ENCODE peak calls at places on chromosomes 5 and 9, in nine cellular contexts. O is SJSA1, J is activated T-cell treated with anti-CD3 and anti-CD28 coated beads for 4 hours, N is lower leg skin, Q is breast epithelium, H is NAMALWA, I is left colon, V is progenitor cell of endocrine pancreas, K is heart right ventricle. C is an unnamed sample.

GRCh38 chr9:90894956-90895687 is 93.5 kb downstream of the SYK start:
- DNase-seq in O (no peak), J (no peak), N (peak), Q (no peak), H (peak), I (no peak), V (no peak), K (no peak), C (no peak)

GRCh38 chr5:132099073-132099748 is 25.6 kb downstream of the CSF2 start:
- DNase-seq in O (no peak), J (no peak), N (no peak), Q (no peak), H (peak), I (no peak), V (no peak), K (no peak), C (no peak)

GRCh38 chr9:79657891-79658290 is 86.1 kb downstream of the TLE4 start:
- DNase-seq in O (no peak), J (no peak), N (no peak), Q (no peak), H (no peak), I (no peak), V (no peak), K (no peak), C (no peak)

GRCh38 chr9:92759990-92760893 is 4.4 kb downstream of the BICD2 start:
- DNase-seq in O (no peak), J (no peak), N (peak), Q (no peak), H (no peak), I (peak), V (no peak), K (peak), C (no peak)

GRCh38 chr9:3401556-3401955 is 124.2 kb downstream of the RFX3 start:
- DNase-seq in O (no peak), J (no peak), N (no peak), Q (no peak), H (no peak), I (no peak), V (no peak), K (no peak), C (no peak)

GRCh38 chr5:112390327-112390726 is 28.8 kb downstream of the EPB41L4A start:
- DNase-seq in O (no peak), J (no peak), N (no peak), Q (no peak), H (no peak), I (peak), V (peak), K (no peak), C (no peak)

GRCh38 chr5:93736284-93736683 is 5.1 kb downstream of the POU5F2 start:
- DNase-seq in O (no peak), J (no peak), N (no peak), Q (no peak), H (no peak), I (no peak), V (no peak), K (no peak), C (no peak)

GRCh38 chr5:64861281-64861680 is 92.6 kb downstream of the CWC27 start:
- DNase-seq in O (no peak), J (no peak), N (no peak), Q (no peak), H (no peak), I (no peak), V (no peak), K (no peak), C (no peak)

GRCh38 chr9:126419475-126419874 is 92.8 kb downstream of the MVB12B start:
- DNase-seq in O (no peak), J (no peak), N (no peak), Q (no peak), H (no peak), I (no peak), V (no peak), K (no peak), C (no peak)

GRCh38 chr5:53560028-53560427 is 411 bp upstream of the NDUFS4 start:
- DNase-seq in O (no peak), J (no peak), N (no peak), Q (no peak), H (no peak), I (no peak), V (no peak), K (no peak), C (no peak)

GRCh38 chr5:130496215-130496614 is 592.0 kb downstream of the CHSY3 start:
- DNase-seq in O (no peak), J (no peak), N (no peak), Q (no peak), H (no peak), I (no peak), V (no peak), K (no peak), C (no peak)

GRCh38 chr9:336039-336438 is 121.4 kb downstream of the DOCK8 start:
- DNase-seq in O (peak), J (no peak), N (no peak), Q (no peak), H (no peak), I (no peak), V (peak), K (no peak), C (no peak)

GRCh38 chr9:99445377-99445891 is 223.4 kb downstream of the SEC61B start:
- DNase-seq in O (peak), J (no peak), N (peak), Q (no peak), H (no peak), I (no peak), V (no peak), K (peak), C (no peak)

GRCh38 chr5:150607105-150607504 is 33.4 kb upstream of the SYNPO start:
- DNase-seq in O (no peak), J (no peak), N (no peak), Q (no peak), H (no peak), I (no peak), V (no peak), K (no peak), C (no peak)

GRCh38 chr9:88034964-88035363 is 60.6 kb upstream of the CDK20 start:
- DNase-seq in O (no peak), J (no peak), N (no peak), Q (no peak), H (no peak), I (no peak), V (no peak), K (no peak), C (no peak)

GRCh38 chr5:32228816-32229215 is 54.7 kb upstream of the GOLPH3 start:
- DNase-seq in O (no peak), J (no peak), N (no peak), Q (no peak), H (no peak), I (no peak), V (no peak), K (no peak), C (no peak)

GRCh38 chr9:96376926-96377874 is 6.3 kb downstream of the SLC35D2 start:
- DNase-seq in O (peak), J (no peak), N (peak), Q (no peak), H (no peak), I (no peak), V (no peak), K (no peak), C (no peak)

GRCh38 chr5:116459306-116459705 is 115.3 kb downstream of the SEMA6A start:
- DNase-seq in O (no peak), J (no peak), N (no peak), Q (no peak), H (no peak), I (no peak), V (no peak), K (no peak), C (no peak)

GRCh38 chr5:4572297-4572696 is 567.8 kb upstream of the ADAMTS16 start:
- DNase-seq in O (peak), J (no peak), N (no peak), Q (no peak), H (no peak), I (no peak), V (no peak), K (no peak), C (no peak)

GRCh38 chr5:73985145-73985544 is 359.1 kb downstream of the ARHGEF28 start:
- DNase-seq in O (peak), J (no peak), N (no peak), Q (no peak), H (peak), I (no peak), V (no peak), K (no peak), C (no peak)

GRCh38 chr9:133306242-133307194 is 29.5 kb downstream of the SURF6 start:
- DNase-seq in O (no peak), J (no peak), N (peak), Q (no peak), H (no peak), I (no peak), V (no peak), K (no peak), C (no peak)

GRCh38 chr9:26191711-26192110 is 513.5 kb upstream of the TUSC1 start:
- DNase-seq in O (no peak), J (no peak), N (no peak), Q (no peak), H (no peak), I (no peak), V (no peak), K (no peak), C (no peak)

GRCh38 chr9:116639251-116639741 is 47.8 kb upstream of the TRIM32 start:
- DNase-seq in O (no peak), J (no peak), N (no peak), Q (no peak), H (no peak), I (no peak), V (no peak), K (no peak), C (no peak)

GRCh38 chr5:176787676-176788075 is 22.7 kb upstream of the UNC5A start:
- DNase-seq in O (no peak), J (no peak), N (no peak), Q (no peak), H (peak), I (no peak), V (no peak), K (no peak), C (no peak)

GRCh38 chr5:147911427-147911826 is 5.1 kb upstream of the C5orf46 start:
- DNase-seq in O (no peak), J (no peak), N (no peak), Q (peak), H (no peak), I (peak), V (no peak), K (peak), C (no peak)

GRCh38 chr9:72394061-72394460 is 29.1 kb upstream of the ZFAND5 start:
- DNase-seq in O (no peak), J (no peak), N (no peak), Q (no peak), H (no peak), I (no peak), V (no peak), K (no peak), C (no peak)